ENCODE peak calls at places on chromosome 1, in eight cellular contexts. K is astrocyte of the spinal cord, F is right lobe of liver, G is epithelial cell of proximal tubule, R is Peyer's patch, N is cardiac muscle cell, Z is AG09309, D is left ventricle myocardium inferior. E is an unnamed sample.

GRCh38 chr1:245715970-245716369 is 561.2 kb downstream of the KIF26B start:
- DNase-seq in K (peak; percentile 88), F (no peak), G (peak; percentile 86), R (no peak), N (no peak), Z (peak; percentile 75), D (no peak), E (peak; percentile 31)

GRCh38 chr1:93079685-93080141 is 630 bp downstream of the MTF2 start:
- DNase-seq in K (no peak), F (peak; percentile 46), G (no peak), R (peak; percentile 35), N (peak; percentile 23), Z (no peak), D (no peak), E (no peak)

GRCh38 chr1:234725177-234726132 is 115.5 kb upstream of the IRF2BP2 start:
- DNase-seq in K (peak; percentile 42), F (no peak), G (no peak), R (no peak), N (no peak), Z (no peak), D (peak; percentile 44), E (no peak)

GRCh38 chr1:100290291-100290690 is 24.3 kb downstream of the RTCA start:
- DNase-seq in K (no peak), F (no peak), G (no peak), R (no peak), N (no peak), Z (no peak), D (no peak), E (no peak)

GRCh38 chr1:231844986-231845502 is 218.5 kb downstream of the DISC1 start:
- DNase-seq in K (peak; percentile 29), F (no peak), G (peak; percentile 49), R (no peak), N (no peak), Z (no peak), D (no peak), E (no peak)

GRCh38 chr1:104125226-104125625 is 375.5 kb downstream of the AMY1C start:
- DNase-seq in K (peak; percentile 8), F (no peak), G (no peak), R (no peak), N (no peak), Z (no peak), D (no peak), E (no peak)

GRCh38 chr1:6625579-6626149 is 996 bp downstream of the THAP3 start:
- DNase-seq in K (peak; percentile 34), F (no peak), G (no peak), R (no peak), N (peak; percentile 56), Z (no peak), D (no peak), E (no peak)

GRCh38 chr1:42442641-42443040 is 13.2 kb downstream of the ZMYND12 start:
- DNase-seq in K (no peak), F (no peak), G (no peak), R (no peak), N (no peak), Z (no peak), D (no peak), E (no peak)

GRCh38 chr1:228555074-228555989 is 68.2 kb downstream of the RNF187 start:
- DNase-seq in K (no peak), F (no peak), G (no peak), R (no peak), N (no peak), Z (no peak), D (no peak), E (no peak)

GRCh38 chr1:42832636-42833265 is 13.7 kb upstream of the ZNF691 start:
- DNase-seq in K (no peak), F (no peak), G (no peak), R (no peak), N (no peak), Z (no peak), D (no peak), E (no peak)

GRCh38 chr1:86169625-86170024 is 13.1 kb upstream of the COL24A1 start:
- DNase-seq in K (peak; percentile 18), F (no peak), G (no peak), R (no peak), N (no peak), Z (no peak), D (no peak), E (no peak)

GRCh38 chr1:175376194-175376593 is 183.6 kb upstream of the KIAA0040 start:
- DNase-seq in K (peak; percentile 3), F (no peak), G (peak; percentile 3), R (no peak), N (no peak), Z (no peak), D (no peak), E (no peak)
- TF ChIP-seq CTCF in K (peak; percentile 10), F (peak; percentile 16), G (peak; percentile 66), R (no peak), N (peak; percentile 27), Z (no peak), D (peak; percentile 20), E (no peak)

GRCh38 chr1:19877821-19878636 is 4.2 kb upstream of the OTUD3 start:
- DNase-seq in K (no peak), F (no peak), G (peak; percentile 44), R (no peak), N (no peak), Z (no peak), D (no peak), E (no peak)
- H3K4me3 ChIP-seq in K (no peak overlapping the region), F (no peak overlapping the region), G (peak overlapping the region; percentile 21), R (no peak overlapping the region), N (no peak overlapping the region), Z (no peak overlapping the region), D (no peak overlapping the region), E (no peak overlapping the region)

GRCh38 chr1:1670866-1671265 is 12.1 kb upstream of the CDK11B start:
- DNase-seq in K (no peak), F (peak; percentile 35), G (no peak), R (no peak), N (no peak), Z (no peak), D (no peak), E (no peak)
- TF ChIP-seq CTCF in K (no peak), F (no peak), G (no peak), R (no peak), N (no peak), Z (no peak), D (no peak), E (no peak)

GRCh38 chr1:185074307-185074706 is 28.9 kb downstream of the RNF2 start:
- DNase-seq in K (peak; percentile 47), F (no peak), G (no peak), R (no peak), N (no peak), Z (no peak), D (no peak), E (no peak)
- H3K4me3 ChIP-seq in K (no peak overlapping the region), F (no peak overlapping the region), G (no peak overlapping the region), R (no peak overlapping the region), N (no peak overlapping the region), Z (no peak overlapping the region), D (no peak overlapping the region), E (no peak overlapping the region)

GRCh38 chr1:180154325-180155201 is at the start of gene QSOX1:
- DNase-seq in K (peak; percentile 88), F (peak; percentile 83), G (no peak), R (peak; percentile 89), N (peak; percentile 90), Z (peak; percentile 41), D (peak; percentile 90), E (no peak)
- TF ChIP-seq CTCF in K (no peak), F (peak; percentile 20), G (no peak), R (peak; percentile 31), N (no peak), Z (no peak), D (peak; percentile 57), E (no peak)

E was measured in AG04449.